ENCODE peak calls at places on chromosome 12, in seven cellular contexts. Z is breast epithelium, Y is dorsolateral prefrontal cortex, N is gastrocnemius medialis, C is HCT116, F is psoas muscle, W is brain microvascular endothelial cell. A is an unnamed sample.

GRCh38 chr12:112347521-112347920 is 34.7 kb downstream of the HECTD4 start:
- DNase-seq in Z (no peak), Y (no peak), N (no peak), C (no peak), F (no peak), W (peak; percentile 92), A (no peak)

GRCh38 chr12:6494351-6494743 is 445 bp downstream of the NCAPD2 start:
- DNase-seq in Z (no peak), Y (no peak), N (no peak), C (no peak), F (no peak), W (peak; percentile 10), A (no peak)

GRCh38 chr12:131860472-131861260 is 32.5 kb downstream of the MMP17 start:
- DNase-seq in Z (no peak), Y (no peak), N (peak; percentile 44), C (peak; percentile 44), F (peak; percentile 85), W (peak; percentile 58), A (no peak)

GRCh38 chr12:57118711-57119271 is 7.6 kb upstream of the STAT6 start:
- DNase-seq in Z (no peak), Y (no peak), N (no peak), C (no peak), F (no peak), W (no peak), A (no peak)

GRCh38 chr12:32365473-32366064 is 33.8 kb upstream of the FGD4 start:
- DNase-seq in Z (no peak), Y (peak; percentile 47), N (peak; percentile 23), C (peak; percentile 58), F (no peak), W (peak; percentile 74), A (no peak)

GRCh38 chr12:76307083-76307482 is 41.1 kb downstream of the BBS10 start:
- DNase-seq in Z (no peak), Y (no peak), N (no peak), C (no peak), F (no peak), W (no peak), A (no peak)

GRCh38 chr12:32589165-32589891 is 89.8 kb upstream of the DNM1L start:
- DNase-seq in Z (no peak), Y (no peak), N (no peak), C (no peak), F (no peak), W (no peak), A (no peak)

GRCh38 chr12:78038541-78038940 is 207.8 kb downstream of the NAV3 start:
- DNase-seq in Z (no peak), Y (no peak), N (no peak), C (no peak), F (no peak), W (no peak), A (no peak)

GRCh38 chr12:92144631-92145480 is 790 bp downstream of the BTG1 start:
- DNase-seq in Z (peak; percentile 77), Y (peak; percentile 58), N (peak; percentile 28), C (no peak), F (peak; percentile 80), W (peak; percentile 30), A (peak; percentile 79)

GRCh38 chr12:118103601-118104382 is at the start of gene VSIG10:
- DNase-seq in Z (peak; percentile 60), Y (peak; percentile 35), N (peak; percentile 74), C (no peak), F (peak; percentile 84), W (no peak), A (peak; percentile 77)

GRCh38 chr12:51270847-51271518 is 768 bp upstream of the SMAGP start:
- DNase-seq in Z (no peak), Y (no peak), N (no peak), C (peak; percentile 61), F (no peak), W (peak; percentile 68), A (no peak)

GRCh38 chr12:76030378-76031080 is 1.0 kb downstream of the PHLDA1 start:
- DNase-seq in Z (no peak), Y (peak; percentile 46), N (peak; percentile 39), C (no peak), F (peak; percentile 63), W (peak; percentile 30), A (no peak)

GRCh38 chr12:4041191-4041885 is 168.1 kb upstream of the PARP11 start:
- DNase-seq in Z (no peak), Y (no peak), N (no peak), C (no peak), F (no peak), W (no peak), A (no peak)

GRCh38 chr12:131827961-131828534 is at the start of gene MMP17:
- DNase-seq in Z (no peak), Y (peak; percentile 65), N (no peak), C (no peak), F (peak; percentile 79), W (no peak), A (peak; percentile 67)

GRCh38 chr12:49482095-49483051 is 56.5 kb upstream of the KCNH3 start:
- DNase-seq in Z (no peak), Y (no peak), N (no peak), C (no peak), F (no peak), W (no peak), A (no peak)

GRCh38 chr12:110222027-110222426 is 59.0 kb upstream of the ATP2A2 start:
- DNase-seq in Z (no peak), Y (no peak), N (no peak), C (no peak), F (no peak), W (no peak), A (no peak)

GRCh38 chr12:56119361-56119796 is 1.3 kb downstream of the ZC3H10 start:
- DNase-seq in Z (no peak), Y (no peak), N (peak; percentile 90), C (peak; percentile 82), F (peak; percentile 87), W (peak; percentile 75), A (peak; percentile 87)

GRCh38 chr12:69415471-69416275 is 54.5 kb upstream of the FRS2 start:
- DNase-seq in Z (peak; percentile 54), Y (peak; percentile 40), N (peak; percentile 41), C (peak; percentile 13), F (peak; percentile 70), W (peak; percentile 86), A (peak; percentile 75)

GRCh38 chr12:109764123-109764522 is 50.5 kb downstream of the FAM222A start:
- DNase-seq in Z (no peak), Y (peak; percentile 20), N (no peak), C (no peak), F (no peak), W (no peak), A (no peak)

GRCh38 chr12:101666017-101666728 is 31.3 kb upstream of the CHPT1 start:
- DNase-seq in Z (no peak), Y (peak; percentile 47), N (no peak), C (no peak), F (no peak), W (no peak), A (no peak)

GRCh38 chr12:26461799-26462198 is 266.4 kb downstream of the SSPN start:
- DNase-seq in Z (no peak), Y (no peak), N (no peak), C (no peak), F (no peak), W (no peak), A (no peak)

GRCh38 chr12:26469801-26470200 is 274.4 kb downstream of the SSPN start:
- DNase-seq in Z (no peak), Y (no peak), N (no peak), C (no peak), F (no peak), W (no peak), A (no peak)

GRCh38 chr12:26466709-26467108 is 271.3 kb downstream of the SSPN start:
- DNase-seq in Z (no peak), Y (no peak), N (no peak), C (no peak), F (no peak), W (no peak), A (no peak)

GRCh38 chr12:26460361-26460760 is 265.0 kb downstream of the SSPN start:
- DNase-seq in Z (no peak), Y (no peak), N (no peak), C (no peak), F (no peak), W (no peak), A (no peak)

GRCh38 chr12:26465419-26466097 is 270.2 kb downstream of the SSPN start:
- DNase-seq in Z (no peak), Y (no peak), N (no peak), C (no peak), F (no peak), W (no peak), A (no peak)
- TF ChIP-seq CTCF in Z (no peak), Y (peak; percentile 41), N (no peak), C (no peak), F (no peak), W (peak; percentile 38), A (no peak)

GRCh38 chr12:46523446-46523845 is 150.9 kb upstream of the SLC38A2 start:
- DNase-seq in Z (no peak), Y (no peak), N (no peak), C (no peak), F (no peak), W (peak; percentile 12), A (no peak)
- H3K4me3 ChIP-seq in Z (no peak overlapping the region), Y (no peak overlapping the region), N (no peak overlapping the region), C (peak overlapping the region; percentile 41), F (no peak overlapping the region), W (peak overlapping the region; percentile 35), A (no peak overlapping the region)

GRCh38 chr12:95204141-95204866 is 13.0 kb downstream of the FGD6 start:
- DNase-seq in Z (no peak), Y (no peak), N (no peak), C (peak; percentile 96), F (no peak), W (peak; percentile 94), A (no peak)
- H3K27ac ChIP-seq in Z (peak overlapping the region; percentile 84), Y (peak overlapping the region; percentile 87), N (no peak overlapping the region), C (peak overlapping the region; percentile 94), F (no peak overlapping the region), W (peak overlapping the region; percentile 99), A (peak overlapping the region; percentile 80)

GRCh38 chr12:123268850-123269249 is 2.8 kb downstream of the CDK2AP1 start:
- DNase-seq in Z (no peak), Y (no peak), N (no peak), C (no peak), F (no peak), W (no peak), A (no peak)

GRCh38 chr12:123267991-123268843 is 3.4 kb downstream of the CDK2AP1 start:
- DNase-seq in Z (no peak), Y (peak; percentile 81), N (peak; percentile 45), C (no peak), F (peak; percentile 73), W (no peak), A (no peak)

GRCh38 chr12:123270380-123271181 is 1.1 kb downstream of the CDK2AP1 start:
- DNase-seq in Z (no peak), Y (no peak), N (no peak), C (no peak), F (peak; percentile 59), W (peak; percentile 19), A (no peak)

GRCh38 chr12:123269980-123270379 is 1.7 kb downstream of the CDK2AP1 start:
- DNase-seq in Z (no peak), Y (no peak), N (no peak), C (no peak), F (no peak), W (no peak), A (no peak)

DNA sequence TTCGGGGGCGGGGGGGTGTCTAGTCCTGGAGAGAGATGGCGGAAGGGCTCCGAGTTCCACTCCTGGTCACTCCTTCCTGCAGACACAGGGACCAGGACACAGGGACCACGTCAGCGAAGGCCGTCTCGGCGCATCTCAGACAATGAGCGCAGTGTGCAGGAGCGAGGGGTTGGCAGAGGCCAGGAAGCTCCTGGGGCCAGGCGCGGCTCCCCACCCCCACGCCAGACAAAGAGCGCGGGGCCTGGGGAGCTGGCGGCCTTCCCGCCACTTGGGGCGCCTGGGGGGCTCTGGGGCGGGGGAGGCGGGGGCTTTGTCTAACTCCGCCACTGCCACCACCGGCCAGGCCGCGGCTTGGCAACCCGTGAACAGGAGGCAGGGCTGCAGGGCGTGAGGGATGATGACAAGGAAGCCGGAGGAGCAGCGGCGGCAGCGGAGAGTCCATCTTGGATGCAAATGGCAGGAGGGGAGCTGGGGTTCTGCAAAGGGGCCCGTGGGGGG is 2.2 kb downstream of the CDK2AP1 start:
- DNase-seq in Z (peak; percentile 71), Y (peak; percentile 83), N (peak; percentile 33), C (no peak), F (peak; percentile 80), W (peak; percentile 47), A (peak; percentile 86)
- TF ChIP-seq CTCF in Z (no peak), Y (peak; percentile 42), N (no peak), C (no peak), F (no peak), W (no peak), A (no peak)

A was measured in coronary artery.